ENCODE peak calls at places on chromosomes 11 and 22, in six cellular contexts. H is astrocyte of the spinal cord, N is keratinocyte, W is A549, I is adrenal gland, L is IMR-90. Y is an unnamed sample.

GRCh38 chr11:133500936-133501335 is 31.4 kb downstream of the OPCML start:
- DNase-seq in I (no peak), H (no peak), N (no peak), L (no peak), W (no peak), Y (no peak)

GRCh38 chr11:24373516-24373915 is 123.3 kb upstream of the LUZP2 start:
- DNase-seq in L (peak; percentile 3), I (no peak), W (no peak), N (no peak), H (no peak), Y (no peak)

GRCh38 chr22:25623310-25623734 is 58.8 kb downstream of the GRK3 start:
- DNase-seq in L (no peak), W (no peak), I (no peak), N (no peak), H (no peak), Y (no peak)

GRCh38 chr11:64772318-64773018 is 5.9 kb downstream of the SF1 start:
- DNase-seq in I (no peak), H (no peak), N (no peak), L (no peak), W (no peak), Y (no peak)

GRCh38 chr11:606245-606644 is 9.5 kb downstream of the IRF7 start:
- DNase-seq in N (no peak), H (peak; percentile 45), I (peak; percentile 75), L (no peak), W (no peak), Y (peak; percentile 43)

GRCh38 chr11:46865340-46865739 is 19.3 kb upstream of the CKAP5 start:
- DNase-seq in W (no peak), I (peak; percentile 74), H (peak; percentile 71), L (peak; percentile 93), N (no peak), Y (peak; percentile 87)

GRCh38 chr11:17298302-17298701 is 21.8 kb downstream of the NUCB2 start:
- DNase-seq in N (no peak), W (no peak), L (peak; percentile 39), H (no peak), I (no peak), Y (no peak)

GRCh38 chr11:42234381-42235035 is 775.1 kb upstream of the LRRC4C start:
- DNase-seq in N (no peak), W (no peak), H (peak; percentile 32), L (no peak), I (no peak), Y (peak; percentile 78)

GRCh38 chr11:36141595-36141994 is 147.6 kb downstream of the COMMD9 start:
- DNase-seq in W (no peak), I (no peak), H (no peak), N (no peak), L (no peak), Y (no peak)

GRCh38 chr11:130762342-130763037 is 153.8 kb downstream of the SNX19 start:
- DNase-seq in L (no peak), H (no peak), I (no peak), W (no peak), N (no peak), Y (no peak)

GRCh38 chr22:25942989-25943411 is 201.0 kb downstream of the MYO18B start:
- DNase-seq in I (peak; percentile 2), H (no peak), W (no peak), L (no peak), N (no peak), Y (no peak)

GRCh38 chr11:46967962-46968361 is 31.4 kb downstream of the CSTPP1 start:
- DNase-seq in H (no peak), L (no peak), I (no peak), N (no peak), W (no peak), Y (no peak)

GRCh38 chr11:104256525-104256924 is 92.6 kb upstream of the PDGFD start:
- DNase-seq in L (peak; percentile 13), H (peak; percentile 3), I (no peak), N (no peak), W (no peak), Y (peak; percentile 28)

GRCh38 chr11:75285776-75286360 is 45.3 kb downstream of the TPBGL start:
- DNase-seq in L (no peak), H (no peak), I (no peak), N (no peak), W (no peak), Y (no peak)

GRCh38 chr11:122523841-122524531 is 131.5 kb upstream of the UBASH3B start:
- DNase-seq in H (peak; percentile 53), N (no peak), L (no peak), I (peak; percentile 35), W (no peak), Y (peak; percentile 15)

GRCh38 chr11:762421-763072 is 14.7 kb downstream of the GATD1 start:
- DNase-seq in N (peak; percentile 57), L (peak; percentile 74), I (peak; percentile 76), W (peak; percentile 83), H (peak; percentile 65), Y (peak; percentile 73)

GRCh38 chr22:43313497-43314474 is 29.4 kb downstream of the SCUBE1 start:
- DNase-seq in W (no peak), H (peak; percentile 10), N (no peak), I (peak; percentile 34), L (no peak), Y (peak; percentile 2)

GRCh38 chr11:126104420-126104819 is 41.8 kb upstream of the CDON start:
- DNase-seq in N (no peak), H (no peak), W (no peak), I (no peak), L (no peak), Y (no peak)

GRCh38 chr11:110527146-110527545 is 97.4 kb downstream of the FDX1 start:
- DNase-seq in W (no peak), L (peak; percentile 34), N (no peak), H (peak; percentile 18), I (no peak), Y (no peak)

GRCh38 chr11:65811764-65812475 is 21.8 kb upstream of the SNX32 start:
- DNase-seq in L (no peak), N (no peak), I (no peak), H (no peak), W (no peak), Y (no peak)

GRCh38 chr11:27398413-27398780 is 35.4 kb upstream of the CCDC34 start:
- DNase-seq in L (no peak), W (no peak), I (no peak), H (no peak), N (no peak), Y (no peak)

GRCh38 chr22:38406617-38407016 is 48.4 kb downstream of the KCNJ4 start:
- DNase-seq in H (no peak), N (no peak), W (no peak), L (peak; percentile 26), I (no peak), Y (no peak)

GRCh38 chr22:44444341-44445306 is 53.4 kb downstream of the RTL6 start:
- DNase-seq in W (no peak), N (no peak), I (no peak), H (no peak), L (no peak), Y (no peak)

GRCh38 chr11:8363924-8364323 is 100.2 kb upstream of the LMO1 start:
- DNase-seq in N (no peak), W (no peak), H (no peak), I (no peak), L (no peak), Y (peak; percentile 11)

GRCh38 chr22:25777870-25778269 is 35.9 kb downstream of the MYO18B start:
- DNase-seq in N (no peak), I (peak; percentile 51), W (peak; percentile 47), H (peak; percentile 28), L (peak; percentile 45), Y (peak; percentile 62)

GRCh38 chr11:16154715-16155396 is 201.5 kb downstream of the SOX6 start:
- DNase-seq in N (peak; percentile 42), H (peak; percentile 32), I (no peak), W (peak; percentile 28), L (no peak), Y (no peak)

DNA sequence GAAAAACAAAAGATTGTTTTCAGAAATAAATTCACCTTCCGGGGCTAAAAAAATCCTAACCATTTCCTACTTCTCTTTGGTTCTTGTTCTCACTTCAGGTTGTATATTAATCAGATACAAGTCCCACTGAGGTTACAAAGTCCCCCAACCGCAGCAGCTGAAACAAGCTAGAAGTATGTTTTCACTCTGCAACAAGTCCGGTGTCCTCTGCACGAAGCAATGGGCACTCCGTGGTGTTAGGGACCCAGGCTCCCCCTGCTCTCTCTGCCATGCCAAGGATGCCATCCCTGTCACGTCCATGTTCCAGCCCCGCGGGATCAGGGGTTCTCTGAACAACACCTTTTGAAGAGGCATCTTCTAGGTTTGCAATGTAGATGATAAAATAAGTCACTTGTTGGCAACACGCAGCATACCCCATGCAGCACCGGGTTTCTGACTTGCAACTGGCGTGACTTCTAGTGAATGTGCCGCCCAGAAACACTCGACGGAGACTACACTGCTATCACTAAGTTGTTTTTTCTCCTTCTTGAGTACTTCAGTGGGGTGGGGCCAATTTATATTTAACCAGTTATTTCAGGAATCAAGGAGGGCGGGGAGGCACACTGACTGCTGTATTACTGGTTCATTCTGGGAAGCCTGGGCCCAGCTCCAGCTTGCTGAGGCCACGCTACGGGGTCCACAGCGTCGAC is 25.4 kb upstream of the GSTP1 start:
- DNase-seq in N (no peak), L (no peak), I (no peak), W (no peak), H (no peak), Y (peak; percentile 61)
- H3K4me3 ChIP-seq in N (no peak overlapping the region), L (no peak overlapping the region), I (no peak overlapping the region), W (no peak overlapping the region), H (no peak overlapping the region), Y (no peak overlapping the region)

GRCh38 chr11:73252577-73253191 is 19.5 kb upstream of the P2RY6 start:
- DNase-seq in H (no peak), N (no peak), L (no peak), I (no peak), W (no peak), Y (no peak)
- TF ChIP-seq CTCF in H (no peak), N (peak; percentile 24), L (no peak), I (no peak), W (no peak), Y (no peak)

DNA sequence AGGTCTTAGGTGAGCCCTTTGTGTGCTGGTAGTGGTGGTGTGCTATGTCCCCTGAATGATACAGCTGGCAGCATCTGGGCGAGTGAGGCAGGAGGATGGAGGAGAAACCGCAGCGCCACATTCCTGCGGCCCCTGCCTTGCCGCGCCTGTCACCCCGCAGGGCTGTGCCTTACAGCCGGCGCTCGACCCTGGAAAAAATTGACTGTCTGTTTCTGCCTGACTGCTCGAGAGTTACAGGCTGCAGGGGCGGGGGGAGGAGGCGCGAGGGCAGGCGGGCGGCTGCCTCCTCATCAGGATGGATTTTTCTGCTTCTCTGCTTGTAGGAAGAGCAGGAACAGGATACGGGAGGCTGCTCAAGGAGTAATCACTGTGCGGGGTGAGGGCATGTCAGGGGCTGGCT is 443.4 kb downstream of the MIAT start:
- DNase-seq in N (no peak), I (no peak), H (peak; percentile 76), W (no peak), L (peak; percentile 45), Y (no peak)
- H3K4me3 ChIP-seq in N (no peak overlapping the region), I (no peak overlapping the region), H (no peak overlapping the region), W (no peak overlapping the region), L (no peak overlapping the region), Y (no peak overlapping the region)

GRCh38 chr11:127601578-127601977 is 601.0 kb upstream of the KIRREL3 start:
- DNase-seq in I (no peak), W (no peak), L (no peak), N (no peak), H (no peak), Y (no peak)

DNA sequence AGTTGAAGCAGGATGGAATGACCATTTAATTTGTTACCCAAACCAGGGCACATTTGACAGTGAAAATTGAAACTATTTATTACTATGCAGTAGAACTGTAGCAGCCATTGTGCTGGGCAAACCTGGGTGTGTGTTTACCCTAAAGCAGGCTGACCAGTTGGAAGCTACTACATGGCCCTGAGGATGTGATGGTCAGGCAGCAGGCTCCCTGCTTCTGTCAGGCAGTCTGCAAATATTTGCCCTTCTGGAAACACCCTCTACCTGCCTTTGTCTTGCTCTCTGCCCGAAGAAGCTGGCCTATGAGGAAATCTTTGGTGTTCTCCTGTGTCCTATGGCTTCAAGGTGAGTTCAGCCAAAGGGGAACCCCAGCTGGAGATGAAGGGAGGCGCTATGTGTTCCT is 600.1 kb upstream of the KIRREL3 start:
- DNase-seq in I (no peak), N (no peak), L (no peak), W (no peak), H (no peak), Y (no peak)
- TF ChIP-seq CTCF in I (no peak), N (no peak), L (no peak), W (no peak), H (no peak), Y (no peak)

Y was measured in fibroblast of the aortic adventitia.